ENCODE peak calls at places on chromosome 14, in ten cellular contexts. E is NCI-H774; U is aorta; G is stimulated activated CD4-positive, alpha-beta T cell treated with anti-CD3 and anti-CD28 coated beads, TNF-alpha, amount 100 ng/mL, for 4 hours; D is astrocyte of the spinal cord; B is stimulated activated CD8-positive, alpha-beta memory T cell treated with anti-CD3 and anti-CD28 coated beads, Interleukin-15, amount 100 ng/mL, for 24 hours; X is progenitor cell of endocrine pancreas; F is effector memory CD4-positive, alpha-beta T cell; W is effector memory CD8-positive, alpha-beta T cell; O is uterus. S is an unnamed sample.

GRCh38 chr14:51446771-51447170 is 204.9 kb upstream of the FRMD6 start:
- DNase-seq in E (no peak), U (no peak), G (no peak), D (no peak), B (no peak), X (no peak), F (no peak), W (no peak), O (no peak), S (no peak)

GRCh38 chr14:52049271-52049670 is 19.6 kb downstream of the NID2 start:
- DNase-seq in E (no peak), U (no peak), G (no peak), D (no peak), B (no peak), X (no peak), F (no peak), W (no peak), O (no peak), S (no peak)

GRCh38 chr14:60253649-60254048 is 4.6 kb downstream of the PPM1A start:
- DNase-seq in E (no peak), U (no peak), G (no peak), D (no peak), B (no peak), X (no peak), F (no peak), W (no peak), O (no peak), S (no peak)

GRCh38 chr14:74979442-74980397 is 23.0 kb upstream of the EIF2B2 start:
- DNase-seq in E (no peak), U (peak; percentile 83), G (no peak), D (peak; percentile 47), B (no peak), X (no peak), F (no peak), W (no peak), O (no peak), S (no peak)

GRCh38 chr14:81940636-81941035 is 407.0 kb upstream of the SEL1L start:
- DNase-seq in E (no peak), U (no peak), G (no peak), D (no peak), B (no peak), X (no peak), F (no peak), W (no peak), O (no peak), S (no peak)

GRCh38 chr14:54564071-54564798 is 2.7 kb upstream of the SAMD4A start:
- DNase-seq in E (peak; percentile 23), U (no peak), G (no peak), D (peak; percentile 64), B (no peak), X (no peak), F (no peak), W (no peak), O (no peak), S (peak; percentile 68)

GRCh38 chr14:33836203-33836894 is 114.5 kb downstream of the EGLN3 start:
- DNase-seq in E (no peak), U (no peak), G (no peak), D (no peak), B (no peak), X (no peak), F (no peak), W (no peak), O (no peak), S (no peak)

GRCh38 chr14:24436355-24437019 is 6.1 kb downstream of the SDR39U1 start:
- DNase-seq in E (peak; percentile 50), U (no peak), G (no peak), D (peak; percentile 79), B (no peak), X (no peak), F (peak; percentile 18), W (peak; percentile 50), O (no peak), S (peak; percentile 69)

GRCh38 chr14:23379331-23380196 is 2.7 kb downstream of the CMTM5 start:
- DNase-seq in E (peak; percentile 42), U (no peak), G (peak; percentile 57), D (peak; percentile 10), B (peak; percentile 38), X (peak; percentile 65), F (peak; percentile 34), W (peak; percentile 59), O (no peak), S (no peak)

GRCh38 chr14:53516261-53516774 is 363.2 kb upstream of the DDHD1 start:
- DNase-seq in E (no peak), U (no peak), G (no peak), D (peak; percentile 76), B (no peak), X (no peak), F (no peak), W (no peak), O (no peak), S (no peak)

GRCh38 chr14:33475623-33476022 is 475.3 kb downstream of the EGLN3 start:
- DNase-seq in E (peak; percentile 71), U (no peak), G (no peak), D (peak; percentile 49), B (no peak), X (peak; percentile 44), F (peak; percentile 3), W (no peak), O (no peak), S (peak; percentile 63)

GRCh38 chr14:99571303-99571986 is 32.6 kb downstream of the CCDC85C start:
- DNase-seq in E (peak; percentile 86), U (no peak), G (no peak), D (no peak), B (no peak), X (no peak), F (no peak), W (no peak), O (peak; percentile 65), S (peak; percentile 22)

GRCh38 chr14:93269341-93270068 is 62.4 kb downstream of the UBR7 start:
- DNase-seq in E (no peak), U (no peak), G (no peak), D (peak; percentile 59), B (no peak), X (no peak), F (no peak), W (no peak), O (no peak), S (peak; percentile 33)

GRCh38 chr14:103576371-103577024 is 13.7 kb downstream of the COA8 start:
- DNase-seq in E (peak; percentile 76), U (peak; percentile 94), G (no peak), D (peak; percentile 85), B (no peak), X (no peak), F (no peak), W (no peak), O (peak; percentile 92), S (peak; percentile 91)

GRCh38 chr14:38138581-38139138 is 69.0 kb upstream of the SSTR1 start:
- DNase-seq in E (no peak), U (no peak), G (no peak), D (no peak), B (no peak), X (no peak), F (no peak), W (no peak), O (no peak), S (no peak)

GRCh38 chr14:80974338-80975078 is 19.1 kb downstream of the TSHR start:
- DNase-seq in E (no peak), U (no peak), G (no peak), D (peak; percentile 66), B (no peak), X (no peak), F (no peak), W (no peak), O (no peak), S (peak; percentile 92)

GRCh38 chr14:65414961-65415589 is 2.5 kb downstream of the FUT8 start:
- DNase-seq in E (no peak), U (no peak), G (no peak), D (peak; percentile 59), B (no peak), X (no peak), F (no peak), W (peak; percentile 6), O (no peak), S (peak; percentile 22)

GRCh38 chr14:24978862-24979724 is 70.9 kb downstream of the STXBP6 start:
- DNase-seq in E (no peak), U (no peak), G (no peak), D (no peak), B (no peak), X (no peak), F (no peak), W (no peak), O (no peak), S (peak; percentile 82)

GRCh38 chr14:105430042-105430441 is 10.4 kb downstream of the MTA1 start:
- DNase-seq in E (no peak), U (no peak), G (no peak), D (no peak), B (no peak), X (no peak), F (no peak), W (no peak), O (no peak), S (no peak)

GRCh38 chr14:91755560-91755959 is 23.7 kb upstream of the CATSPERB start:
- DNase-seq in E (no peak), U (no peak), G (no peak), D (no peak), B (no peak), X (no peak), F (no peak), W (no peak), O (no peak), S (peak; percentile 63)

GRCh38 chr14:95023886-95024285 is 133.4 kb downstream of the DICER1 start:
- DNase-seq in E (no peak), U (no peak), G (no peak), D (no peak), B (no peak), X (no peak), F (no peak), W (no peak), O (no peak), S (no peak)

GRCh38 chr14:22598896-22599244 is 770 bp downstream of the ABHD4 start:
- DNase-seq in E (no peak), U (no peak), G (peak; percentile 23), D (peak; percentile 59), B (no peak), X (no peak), F (no peak), W (peak; percentile 10), O (peak; percentile 72), S (peak; percentile 64)

GRCh38 chr14:37890095-37890494 is 294.7 kb downstream of the TTC6 start:
- DNase-seq in E (no peak), U (no peak), G (no peak), D (no peak), B (no peak), X (no peak), F (no peak), W (no peak), O (no peak), S (no peak)

GRCh38 chr14:68910540-68910939 is 68.6 kb downstream of the ACTN1 start:
- DNase-seq in E (no peak), U (no peak), G (no peak), D (peak; percentile 40), B (no peak), X (no peak), F (no peak), W (no peak), O (no peak), S (no peak)

GRCh38 chr14:53368714-53369191 is 215.6 kb upstream of the DDHD1 start:
- DNase-seq in E (no peak), U (no peak), G (no peak), D (peak; percentile 80), B (no peak), X (no peak), F (no peak), W (no peak), O (no peak), S (peak; percentile 88)

GRCh38 chr14:66311935-66312334 is 174.2 kb upstream of the CCDC196 start:
- DNase-seq in E (peak; percentile 9), U (no peak), G (no peak), D (no peak), B (no peak), X (no peak), F (no peak), W (no peak), O (no peak), S (no peak)

GRCh38 chr14:71651228-71651627 is 281.0 kb upstream of the RGS6 start:
- DNase-seq in E (no peak), U (no peak), G (no peak), D (peak; percentile 92), B (no peak), X (no peak), F (no peak), W (no peak), O (no peak), S (peak; percentile 69)

GRCh38 chr14:23162005-23162404 is 21.5 kb downstream of the SLC7A8 start:
- DNase-seq in E (no peak), U (no peak), G (no peak), D (no peak), B (no peak), X (no peak), F (no peak), W (no peak), O (no peak), S (no peak)

S was measured in kidney glomerular epithelial cell.